ENCODE peak calls at places on chromosomes 6 and 20, in eight cellular contexts. One of them, this sample, is unnamed.

GRCh38 chr6:153328194-153328593 is 197.1 kb upstream of the RGS17 start:
- DNase-seq in stimulated activated CD4-positive, alpha-beta T cell treated with anti-CD3 and anti-CD28 coated beads, Interleukin-15, amount 100 ng/mL, for 1 hour: no peak
- DNase-seq in adrenal gland: no peak
- DNase-seq in SW480: no peak
- DNase-seq in stimulated activated CD8-positive, alpha-beta memory T cell treated with anti-CD3 and anti-CD28 coated beads, Interleukin-2, amount 100 ng/mL, for 1 hour: no peak
- DNase-seq in head of caudate nucleus: no peak
- DNase-seq in GM04504: no peak
- DNase-seq in hippocampal formation: no peak
- DNase-seq in this sample: no peak

GRCh38 chr6:51105357-51105756 is 286.7 kb downstream of the TFAP2B start:
- DNase-seq in stimulated activated CD4-positive, alpha-beta T cell treated with anti-CD3 and anti-CD28 coated beads, Interleukin-15, amount 100 ng/mL, for 1 hour: no peak
- DNase-seq in adrenal gland: no peak
- DNase-seq in SW480: no peak
- DNase-seq in stimulated activated CD8-positive, alpha-beta memory T cell treated with anti-CD3 and anti-CD28 coated beads, Interleukin-2, amount 100 ng/mL, for 1 hour: no peak
- DNase-seq in head of caudate nucleus: no peak
- DNase-seq in GM04504: no peak
- DNase-seq in hippocampal formation: no peak
- DNase-seq in this sample: no peak

GRCh38 chr6:168129292-168130167 is 50.5 kb upstream of the FRMD1 start:
- DNase-seq in stimulated activated CD4-positive, alpha-beta T cell treated with anti-CD3 and anti-CD28 coated beads, Interleukin-15, amount 100 ng/mL, for 1 hour: no peak
- DNase-seq in adrenal gland: no peak
- DNase-seq in SW480: no peak
- DNase-seq in stimulated activated CD8-positive, alpha-beta memory T cell treated with anti-CD3 and anti-CD28 coated beads, Interleukin-2, amount 100 ng/mL, for 1 hour: no peak
- DNase-seq in head of caudate nucleus: no peak
- DNase-seq in GM04504: no peak
- DNase-seq in hippocampal formation: no peak
- DNase-seq in this sample: no peak

GRCh38 chr6:134676307-134677281 is 273.3 kb downstream of the ALDH8A1 start:
- DNase-seq in stimulated activated CD4-positive, alpha-beta T cell treated with anti-CD3 and anti-CD28 coated beads, Interleukin-15, amount 100 ng/mL, for 1 hour: no peak
- DNase-seq in adrenal gland: no peak
- DNase-seq in SW480: no peak
- DNase-seq in stimulated activated CD8-positive, alpha-beta memory T cell treated with anti-CD3 and anti-CD28 coated beads, Interleukin-2, amount 100 ng/mL, for 1 hour: no peak
- DNase-seq in head of caudate nucleus: peak; percentile 45
- DNase-seq in GM04504: no peak
- DNase-seq in hippocampal formation: no peak
- DNase-seq in this sample: no peak

GRCh38 chr6:167827062-167827587 is 414 bp downstream of the AFDN start:
- DNase-seq in stimulated activated CD4-positive, alpha-beta T cell treated with anti-CD3 and anti-CD28 coated beads, Interleukin-15, amount 100 ng/mL, for 1 hour: no peak
- DNase-seq in adrenal gland: peak; percentile 51
- DNase-seq in SW480: no peak
- DNase-seq in stimulated activated CD8-positive, alpha-beta memory T cell treated with anti-CD3 and anti-CD28 coated beads, Interleukin-2, amount 100 ng/mL, for 1 hour: no peak
- DNase-seq in head of caudate nucleus: no peak
- DNase-seq in GM04504: no peak
- DNase-seq in hippocampal formation: no peak
- DNase-seq in this sample: peak; percentile 20

GRCh38 chr6:47278545-47278944 is 31.2 kb downstream of the TNFRSF21 start:
- DNase-seq in stimulated activated CD4-positive, alpha-beta T cell treated with anti-CD3 and anti-CD28 coated beads, Interleukin-15, amount 100 ng/mL, for 1 hour: no peak
- DNase-seq in adrenal gland: no peak
- DNase-seq in SW480: no peak
- DNase-seq in stimulated activated CD8-positive, alpha-beta memory T cell treated with anti-CD3 and anti-CD28 coated beads, Interleukin-2, amount 100 ng/mL, for 1 hour: no peak
- DNase-seq in head of caudate nucleus: no peak
- DNase-seq in GM04504: no peak
- DNase-seq in hippocampal formation: no peak
- DNase-seq in this sample: no peak

GRCh38 chr20:41137412-41138216 is at the start of gene PLCG1:
- DNase-seq in stimulated activated CD4-positive, alpha-beta T cell treated with anti-CD3 and anti-CD28 coated beads, Interleukin-15, amount 100 ng/mL, for 1 hour: peak; percentile 68
- DNase-seq in adrenal gland: peak; percentile 82
- DNase-seq in SW480: peak; percentile 80
- DNase-seq in stimulated activated CD8-positive, alpha-beta memory T cell treated with anti-CD3 and anti-CD28 coated beads, Interleukin-2, amount 100 ng/mL, for 1 hour: peak; percentile 58
- DNase-seq in head of caudate nucleus: peak; percentile 95
- DNase-seq in GM04504: peak; percentile 30
- DNase-seq in hippocampal formation: no peak
- DNase-seq in this sample: peak; percentile 75

GRCh38 chr20:14449323-14449722 is 111.9 kb upstream of the FLRT3 start:
- DNase-seq in stimulated activated CD4-positive, alpha-beta T cell treated with anti-CD3 and anti-CD28 coated beads, Interleukin-15, amount 100 ng/mL, for 1 hour: no peak
- DNase-seq in adrenal gland: no peak
- DNase-seq in SW480: no peak
- DNase-seq in stimulated activated CD8-positive, alpha-beta memory T cell treated with anti-CD3 and anti-CD28 coated beads, Interleukin-2, amount 100 ng/mL, for 1 hour: no peak
- DNase-seq in head of caudate nucleus: no peak
- DNase-seq in GM04504: no peak
- DNase-seq in hippocampal formation: no peak
- DNase-seq in this sample: no peak

GRCh38 chr6:80217799-80218198 is 111.3 kb downstream of the BCKDHB start:
- DNase-seq in stimulated activated CD4-positive, alpha-beta T cell treated with anti-CD3 and anti-CD28 coated beads, Interleukin-15, amount 100 ng/mL, for 1 hour: no peak
- DNase-seq in adrenal gland: no peak
- DNase-seq in SW480: no peak
- DNase-seq in stimulated activated CD8-positive, alpha-beta memory T cell treated with anti-CD3 and anti-CD28 coated beads, Interleukin-2, amount 100 ng/mL, for 1 hour: no peak
- DNase-seq in head of caudate nucleus: no peak
- DNase-seq in GM04504: peak; percentile 65
- DNase-seq in hippocampal formation: no peak
- DNase-seq in this sample: no peak

GRCh38 chr6:35485402-35485877 is 11.4 kb downstream of the TEAD3 start:
- DNase-seq in stimulated activated CD4-positive, alpha-beta T cell treated with anti-CD3 and anti-CD28 coated beads, Interleukin-15, amount 100 ng/mL, for 1 hour: no peak
- DNase-seq in adrenal gland: no peak
- DNase-seq in SW480: peak; percentile 63
- DNase-seq in stimulated activated CD8-positive, alpha-beta memory T cell treated with anti-CD3 and anti-CD28 coated beads, Interleukin-2, amount 100 ng/mL, for 1 hour: no peak
- DNase-seq in head of caudate nucleus: no peak
- DNase-seq in GM04504: no peak
- DNase-seq in hippocampal formation: no peak
- DNase-seq in this sample: no peak

GRCh38 chr6:156774872-156775405 is 2.2 kb upstream of the ARID1B start:
- DNase-seq in stimulated activated CD4-positive, alpha-beta T cell treated with anti-CD3 and anti-CD28 coated beads, Interleukin-15, amount 100 ng/mL, for 1 hour: no peak
- DNase-seq in adrenal gland: no peak
- DNase-seq in SW480: peak; percentile 43
- DNase-seq in stimulated activated CD8-positive, alpha-beta memory T cell treated with anti-CD3 and anti-CD28 coated beads, Interleukin-2, amount 100 ng/mL, for 1 hour: no peak
- DNase-seq in head of caudate nucleus: no peak
- DNase-seq in GM04504: no peak
- DNase-seq in hippocampal formation: peak; percentile 35
- DNase-seq in this sample: no peak

GRCh38 chr6:80329496-80329895 is 223.0 kb downstream of the BCKDHB start:
- DNase-seq in stimulated activated CD4-positive, alpha-beta T cell treated with anti-CD3 and anti-CD28 coated beads, Interleukin-15, amount 100 ng/mL, for 1 hour: no peak
- DNase-seq in adrenal gland: no peak
- DNase-seq in SW480: no peak
- DNase-seq in stimulated activated CD8-positive, alpha-beta memory T cell treated with anti-CD3 and anti-CD28 coated beads, Interleukin-2, amount 100 ng/mL, for 1 hour: no peak
- DNase-seq in head of caudate nucleus: no peak
- DNase-seq in GM04504: no peak
- DNase-seq in hippocampal formation: no peak
- DNase-seq in this sample: no peak

GRCh38 chr6:116220172-116220571 is 33.7 kb downstream of the TSPYL4 start:
- DNase-seq in stimulated activated CD4-positive, alpha-beta T cell treated with anti-CD3 and anti-CD28 coated beads, Interleukin-15, amount 100 ng/mL, for 1 hour: no peak
- DNase-seq in adrenal gland: no peak
- DNase-seq in SW480: no peak
- DNase-seq in stimulated activated CD8-positive, alpha-beta memory T cell treated with anti-CD3 and anti-CD28 coated beads, Interleukin-2, amount 100 ng/mL, for 1 hour: no peak
- DNase-seq in head of caudate nucleus: peak; percentile 74
- DNase-seq in GM04504: no peak
- DNase-seq in hippocampal formation: peak; percentile 67
- DNase-seq in this sample: no peak

GRCh38 chr20:57076202-57076651 is 190.2 kb downstream of the BMP7 start:
- DNase-seq in stimulated activated CD4-positive, alpha-beta T cell treated with anti-CD3 and anti-CD28 coated beads, Interleukin-15, amount 100 ng/mL, for 1 hour: no peak
- DNase-seq in adrenal gland: no peak
- DNase-seq in SW480: no peak
- DNase-seq in stimulated activated CD8-positive, alpha-beta memory T cell treated with anti-CD3 and anti-CD28 coated beads, Interleukin-2, amount 100 ng/mL, for 1 hour: no peak
- DNase-seq in head of caudate nucleus: no peak
- DNase-seq in GM04504: peak; percentile 75
- DNase-seq in hippocampal formation: no peak
- DNase-seq in this sample: no peak

GRCh38 chr6:107114872-107115694 is at the start of gene BEND3:
- DNase-seq in stimulated activated CD4-positive, alpha-beta T cell treated with anti-CD3 and anti-CD28 coated beads, Interleukin-15, amount 100 ng/mL, for 1 hour: no peak
- DNase-seq in adrenal gland: peak; percentile 52
- DNase-seq in SW480: peak; percentile 45
- DNase-seq in stimulated activated CD8-positive, alpha-beta memory T cell treated with anti-CD3 and anti-CD28 coated beads, Interleukin-2, amount 100 ng/mL, for 1 hour: peak; percentile 21
- DNase-seq in head of caudate nucleus: peak; percentile 16
- DNase-seq in GM04504: no peak
- DNase-seq in hippocampal formation: no peak
- DNase-seq in this sample: no peak

GRCh38 chr6:3808759-3809514 is 40.2 kb upstream of the FAM50B start:
- DNase-seq in stimulated activated CD4-positive, alpha-beta T cell treated with anti-CD3 and anti-CD28 coated beads, Interleukin-15, amount 100 ng/mL, for 1 hour: no peak
- DNase-seq in adrenal gland: peak; percentile 36
- DNase-seq in SW480: peak; percentile 87
- DNase-seq in stimulated activated CD8-positive, alpha-beta memory T cell treated with anti-CD3 and anti-CD28 coated beads, Interleukin-2, amount 100 ng/mL, for 1 hour: no peak
- DNase-seq in head of caudate nucleus: peak; percentile 37
- DNase-seq in GM04504: peak; percentile 86
- DNase-seq in hippocampal formation: no peak
- DNase-seq in this sample: no peak

GRCh38 chr6:4723383-4723782 is 52.8 kb upstream of the CDYL start:
- DNase-seq in stimulated activated CD4-positive, alpha-beta T cell treated with anti-CD3 and anti-CD28 coated beads, Interleukin-15, amount 100 ng/mL, for 1 hour: no peak
- DNase-seq in adrenal gland: no peak
- DNase-seq in SW480: no peak
- DNase-seq in stimulated activated CD8-positive, alpha-beta memory T cell treated with anti-CD3 and anti-CD28 coated beads, Interleukin-2, amount 100 ng/mL, for 1 hour: no peak
- DNase-seq in head of caudate nucleus: no peak
- DNase-seq in GM04504: no peak
- DNase-seq in hippocampal formation: no peak
- DNase-seq in this sample: no peak

GRCh38 chr6:135884136-135884535 is 32.6 kb downstream of the PDE7B start:
- DNase-seq in stimulated activated CD4-positive, alpha-beta T cell treated with anti-CD3 and anti-CD28 coated beads, Interleukin-15, amount 100 ng/mL, for 1 hour: no peak
- DNase-seq in adrenal gland: no peak
- DNase-seq in SW480: no peak
- DNase-seq in stimulated activated CD8-positive, alpha-beta memory T cell treated with anti-CD3 and anti-CD28 coated beads, Interleukin-2, amount 100 ng/mL, for 1 hour: no peak
- DNase-seq in head of caudate nucleus: no peak
- DNase-seq in GM04504: no peak
- DNase-seq in hippocampal formation: no peak
- DNase-seq in this sample: no peak

GRCh38 chr6:5767471-5767870 is 239.3 kb downstream of the NRN1 start:
- DNase-seq in stimulated activated CD4-positive, alpha-beta T cell treated with anti-CD3 and anti-CD28 coated beads, Interleukin-15, amount 100 ng/mL, for 1 hour: no peak
- DNase-seq in adrenal gland: no peak
- DNase-seq in SW480: no peak
- DNase-seq in stimulated activated CD8-positive, alpha-beta memory T cell treated with anti-CD3 and anti-CD28 coated beads, Interleukin-2, amount 100 ng/mL, for 1 hour: no peak
- DNase-seq in head of caudate nucleus: no peak
- DNase-seq in GM04504: no peak
- DNase-seq in hippocampal formation: no peak
- DNase-seq in this sample: no peak

GRCh38 chr6:3455490-3456394 is 1.1 kb downstream of the SLC22A23 start:
- DNase-seq in stimulated activated CD4-positive, alpha-beta T cell treated with anti-CD3 and anti-CD28 coated beads, Interleukin-15, amount 100 ng/mL, for 1 hour: no peak
- DNase-seq in adrenal gland: peak; percentile 29
- DNase-seq in SW480: peak; percentile 11
- DNase-seq in stimulated activated CD8-positive, alpha-beta memory T cell treated with anti-CD3 and anti-CD28 coated beads, Interleukin-2, amount 100 ng/mL, for 1 hour: no peak
- DNase-seq in head of caudate nucleus: peak; percentile 46
- DNase-seq in GM04504: no peak
- DNase-seq in hippocampal formation: no peak
- DNase-seq in this sample: no peak

This sample was measured in GM18507.